ENCODE peak calls at places on chromosomes 13 and 19, in ten cellular contexts. X is uterus, R is H54, H is H1, I is lower leg skin, U is Peyer's patch, L is right lobe of liver, T is IMR-90, W is K562, V is NB4. A is an unnamed sample.

GRCh38 chr19:56869886-56870285 is 29.4 kb upstream of the PEG3 start:
- DNase-seq in L (no peak), U (no peak), X (no peak), V (no peak), R (no peak), I (no peak), T (no peak), H (no peak), W (no peak), A (no peak)

GRCh38 chr19:39197808-39198207 is 1.0 kb downstream of the NCCRP1 start:
- DNase-seq in T (no peak), H (no peak), U (no peak), X (no peak), I (no peak), V (no peak), R (peak; percentile 81), W (no peak), L (no peak), A (no peak)

GRCh38 chr13:79445968-79446645 is 34.8 kb upstream of the NDFIP2 start:
- DNase-seq in W (no peak), H (no peak), V (no peak), L (no peak), I (no peak), U (no peak), T (no peak), X (no peak), R (no peak), A (no peak)

GRCh38 chr13:44719857-44720671 is 143.9 kb upstream of the TSC22D1 start:
- DNase-seq in R (no peak), W (no peak), U (no peak), V (no peak), X (no peak), L (no peak), T (peak; percentile 75), I (no peak), H (no peak), A (no peak)

GRCh38 chr13:34884366-34884765 is 57.7 kb upstream of the NBEA start:
- DNase-seq in V (no peak), T (no peak), L (no peak), R (no peak), I (no peak), U (no peak), X (no peak), H (no peak), W (no peak), A (no peak)

GRCh38 chr13:110560606-110561334 is 752 bp downstream of the RAB20 start:
- DNase-seq in V (peak; percentile 61), T (no peak), L (no peak), H (no peak), X (no peak), W (no peak), R (no peak), U (no peak), I (no peak), A (peak; percentile 37)

GRCh38 chr13:97306646-97307045 is 84.5 kb downstream of the MBNL2 start:
- DNase-seq in R (no peak), W (no peak), L (no peak), U (no peak), H (no peak), T (no peak), I (no peak), V (no peak), X (no peak), A (no peak)

GRCh38 chr13:62110079-62110478 is 694.4 kb upstream of the PCDH20 start:
- DNase-seq in H (no peak), L (no peak), U (no peak), X (no peak), W (no peak), V (no peak), R (no peak), T (no peak), I (no peak), A (no peak)

GRCh38 chr19:7294571-7295212 is 478 bp upstream of the INSR start:
- DNase-seq in I (peak; percentile 92), X (peak; percentile 69), T (peak; percentile 16), H (no peak), V (peak; percentile 90), R (peak; percentile 41), W (peak; percentile 71), U (peak; percentile 20), L (peak; percentile 89), A (peak; percentile 53)

GRCh38 chr13:99909836-99910619 is 61.5 kb downstream of the ZIC5 start:
- DNase-seq in V (no peak), L (peak; percentile 85), U (no peak), T (no peak), I (no peak), R (no peak), H (no peak), W (no peak), X (no peak), A (no peak)

GRCh38 chr19:47587295-47587694 is 14.3 kb upstream of the ZNF541 start:
- DNase-seq in L (no peak), U (no peak), R (no peak), X (no peak), T (peak; percentile 51), H (no peak), W (no peak), I (no peak), V (no peak), A (no peak)

GRCh38 chr19:58097783-58098681 is at the start of gene ZSCAN18:
- DNase-seq in T (peak; percentile 86), H (peak; percentile 94), V (peak; percentile 89), X (peak; percentile 99), L (peak; percentile 98), I (peak; percentile 99), W (peak; percentile 89), R (peak; percentile 99), U (peak; percentile 93), A (peak; percentile 92)

GRCh38 chr13:40668335-40668734 is 1.9 kb upstream of the FOXO1 start:
- DNase-seq in I (peak; percentile 95), L (no peak), W (peak; percentile 50), T (no peak), H (no peak), V (peak; percentile 22), U (peak; percentile 54), X (peak; percentile 51), R (no peak), A (peak; percentile 41)

GRCh38 chr19:35436477-35437141 is 11.4 kb upstream of the FFAR2 start:
- DNase-seq in U (no peak), R (peak; percentile 38), X (peak; percentile 24), W (no peak), L (no peak), T (no peak), I (no peak), H (no peak), V (peak; percentile 82), A (no peak)

GRCh38 chr19:55210120-55210493 is 806 bp upstream of the PTPRH start:
- DNase-seq in R (peak; percentile 91), X (no peak), H (no peak), L (no peak), V (no peak), W (no peak), T (peak; percentile 98), I (no peak), U (no peak), A (no peak)

GRCh38 chr19:33914599-33914998 is 117.9 kb downstream of the KCTD15 start:
- DNase-seq in U (no peak), V (no peak), H (no peak), I (no peak), W (no peak), T (no peak), X (no peak), L (no peak), R (no peak), A (no peak)

GRCh38 chr19:33905473-33905936 is 108.8 kb downstream of the KCTD15 start:
- DNase-seq in R (no peak), V (no peak), L (no peak), T (no peak), W (no peak), X (no peak), H (no peak), I (no peak), U (no peak), A (no peak)

GRCh38 chr19:33906578-33907335 is 110.1 kb downstream of the KCTD15 start:
- DNase-seq in I (no peak), U (no peak), R (no peak), H (no peak), V (no peak), X (no peak), L (no peak), W (no peak), T (peak; percentile 2), A (no peak)

GRCh38 chr19:33905937-33906577 is 109.4 kb downstream of the KCTD15 start:
- DNase-seq in X (peak; percentile 58), W (peak; percentile 75), U (no peak), T (no peak), L (peak; percentile 89), R (no peak), I (peak; percentile 92), V (no peak), H (no peak), A (peak; percentile 37)

GRCh38 chr19:33910922-33911321 is 114.3 kb downstream of the KCTD15 start:
- DNase-seq in U (no peak), L (no peak), W (no peak), T (no peak), I (no peak), R (no peak), H (no peak), V (no peak), X (no peak), A (no peak)
- TF ChIP-seq POLR2A in U (no peak), L (no peak), W (no peak), T (no peak), I (no peak), R (no peak), H (no peak), V (no peak), X (no peak), A (no peak)

GRCh38 chr13:51995677-51996551 is 15.3 kb downstream of the ATP7B start:
- DNase-seq in I (no peak), V (peak; percentile 25), R (no peak), U (no peak), T (no peak), L (peak; percentile 92), H (no peak), W (peak; percentile 33), X (no peak), A (no peak)
- TF ChIP-seq POLR2A in I (no peak), V (no peak), R (no peak), U (no peak), T (no peak), L (no peak), H (no peak), W (no peak), X (no peak), A (no peak)

DNA sequence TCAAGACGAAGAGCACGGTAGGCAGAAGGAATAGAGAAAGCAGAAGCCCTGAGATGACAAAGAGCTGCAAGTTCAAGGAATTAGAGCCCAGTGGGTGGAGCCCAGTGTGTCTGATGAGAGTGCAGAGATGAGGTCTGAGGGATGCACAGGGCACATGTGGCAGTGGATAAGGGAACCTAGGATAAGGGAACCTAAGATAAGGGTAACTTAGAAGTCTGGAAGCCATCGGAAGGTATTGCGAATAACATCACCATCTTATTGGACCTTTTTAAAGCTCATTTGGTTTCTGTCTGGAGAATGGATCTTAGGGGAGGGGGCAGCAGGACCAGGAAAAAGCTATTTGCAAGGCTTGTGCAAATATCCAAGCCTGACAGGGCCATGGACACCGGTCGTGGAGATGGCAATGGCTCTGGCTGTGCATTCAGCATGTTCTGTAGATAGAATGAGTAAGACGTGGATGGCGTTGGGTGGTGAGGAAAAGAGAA is 1.3 kb downstream of the FPR3 start:
- DNase-seq in R (no peak), U (no peak), W (peak; percentile 65), I (no peak), X (no peak), T (no peak), L (no peak), H (no peak), V (no peak), A (no peak)
- TF ChIP-seq POLR2A in R (no peak), U (peak; percentile 33), W (peak; percentile 59), I (no peak), X (no peak), T (no peak), L (peak; percentile 50), H (no peak), V (no peak), A (no peak)

GRCh38 chr13:28138756-28139470 is 568 bp downstream of the PAN3 start:
- DNase-seq in R (peak; percentile 27), L (peak; percentile 89), H (peak; percentile 44), V (peak; percentile 98), I (peak; percentile 95), U (peak; percentile 88), W (peak; percentile 73), X (peak; percentile 78), T (peak; percentile 91), A (peak; percentile 58)
- TF ChIP-seq POLR2A in R (peak; percentile 59), L (peak; percentile 64), H (no peak), V (peak; percentile 86), I (no peak), U (peak; percentile 49), W (peak; percentile 82), X (no peak), T (peak; percentile 82), A (peak; percentile 66)

A was measured in GM12891.